ENCODE peak calls at places on chromosomes 11 and 22, in eight cellular contexts. W is transverse colon; H is cardiac muscle cell; E is pancreas; B is CD8-positive, alpha-beta T cell; R is astrocyte; I is Panc1; C is body of pancreas. Q is an unnamed sample.

GRCh38 chr11:95154514-95154913 is 64.9 kb downstream of the ENDOD1 start:
- DNase-seq in W (peak; percentile 62), H (peak; percentile 74), E (peak; percentile 16), B (peak; percentile 80), R (no peak), I (no peak), C (peak; percentile 40), Q (no peak)

GRCh38 chr22:35648066-35649025 is at the start of gene APOL6:
- DNase-seq in W (peak; percentile 67), H (peak; percentile 86), E (no peak), B (peak; percentile 73), R (peak; percentile 59), I (no peak), C (no peak), Q (peak; percentile 67)

GRCh38 chr11:124075841-124076571 is 34.9 kb upstream of the OR10G7 start:
- DNase-seq in W (peak; percentile 61), H (peak; percentile 10), E (peak; percentile 27), B (no peak), R (no peak), I (no peak), C (no peak), Q (no peak)

GRCh38 chr22:21778705-21779363 is 43.2 kb upstream of the YPEL1 start:
- DNase-seq in W (no peak), H (peak; percentile 75), E (no peak), B (no peak), R (peak; percentile 95), I (no peak), C (no peak), Q (no peak)

GRCh38 chr11:47564933-47565339 is 463 bp upstream of the PTPMT1 start:
- DNase-seq in W (no peak), H (no peak), E (no peak), B (no peak), R (no peak), I (no peak), C (no peak), Q (no peak)

GRCh38 chr11:413120-414081 is 1.4 kb downstream of the SIGIRR start:
- DNase-seq in W (peak; percentile 9), H (no peak), E (no peak), B (no peak), R (no peak), I (no peak), C (no peak), Q (no peak)

GRCh38 chr11:30984442-30984816 is 385.1 kb downstream of the DCDC1 start:
- DNase-seq in W (no peak), H (peak; percentile 28), E (no peak), B (no peak), R (peak; percentile 66), I (no peak), C (no peak), Q (no peak)

GRCh38 chr11:115476463-115477286 is 27.5 kb downstream of the CADM1 start:
- DNase-seq in W (no peak), H (no peak), E (no peak), B (no peak), R (no peak), I (no peak), C (no peak), Q (no peak)

GRCh38 chr11:2769409-2769778 is 69.6 kb upstream of the KCNQ1OT1 start:
- DNase-seq in W (no peak), H (no peak), E (no peak), B (no peak), R (no peak), I (no peak), C (no peak), Q (no peak)

GRCh38 chr22:23012081-23012622 is 58.2 kb upstream of the GNAZ start:
- DNase-seq in W (no peak), H (no peak), E (no peak), B (no peak), R (no peak), I (no peak), C (no peak), Q (no peak)

DNA sequence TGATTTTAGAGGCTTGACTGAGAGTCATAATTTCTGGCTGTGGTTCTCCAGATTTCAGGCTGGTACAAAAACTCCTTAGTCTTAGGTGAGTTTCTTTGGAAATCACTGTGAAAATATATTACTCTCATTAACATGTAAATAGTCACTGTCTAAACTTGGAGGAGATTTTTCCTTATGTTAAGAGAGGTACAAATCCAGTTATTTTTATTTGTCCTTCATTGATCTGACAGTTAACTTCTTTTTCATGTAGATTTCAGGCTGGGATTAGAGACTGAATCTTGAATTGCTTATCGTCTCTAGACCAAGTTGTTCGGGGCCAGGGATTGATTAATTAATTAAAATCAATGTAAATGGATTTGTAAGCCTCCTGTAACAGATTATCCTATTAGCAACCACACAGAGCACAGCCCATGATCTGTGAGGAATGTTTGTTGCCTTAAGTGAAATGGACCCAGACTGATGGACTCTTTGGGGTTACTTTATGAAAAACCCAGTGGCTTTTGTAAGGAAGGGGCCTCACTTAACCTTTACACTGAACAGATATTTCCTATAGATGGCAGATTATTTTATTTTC is 21.1 kb downstream of the TEAD1 start:
- DNase-seq in W (no peak), H (no peak), E (no peak), B (no peak), R (no peak), I (no peak), C (no peak), Q (no peak)
- H3K4me1 ChIP-seq in W (peaks cover 41% of the 10 kb centered on the region), H (peaks cover 56% of the 10 kb centered on the region), E (peaks cover 40% of the 10 kb centered on the region), B (peaks cover 5% of the 10 kb centered on the region), R (peaks cover 63% of the 10 kb centered on the region), I (peaks cover 83% of the 10 kb centered on the region), C (peaks cover 57% of the 10 kb centered on the region), Q (peaks cover 57% of the 10 kb centered on the region)

DNA sequence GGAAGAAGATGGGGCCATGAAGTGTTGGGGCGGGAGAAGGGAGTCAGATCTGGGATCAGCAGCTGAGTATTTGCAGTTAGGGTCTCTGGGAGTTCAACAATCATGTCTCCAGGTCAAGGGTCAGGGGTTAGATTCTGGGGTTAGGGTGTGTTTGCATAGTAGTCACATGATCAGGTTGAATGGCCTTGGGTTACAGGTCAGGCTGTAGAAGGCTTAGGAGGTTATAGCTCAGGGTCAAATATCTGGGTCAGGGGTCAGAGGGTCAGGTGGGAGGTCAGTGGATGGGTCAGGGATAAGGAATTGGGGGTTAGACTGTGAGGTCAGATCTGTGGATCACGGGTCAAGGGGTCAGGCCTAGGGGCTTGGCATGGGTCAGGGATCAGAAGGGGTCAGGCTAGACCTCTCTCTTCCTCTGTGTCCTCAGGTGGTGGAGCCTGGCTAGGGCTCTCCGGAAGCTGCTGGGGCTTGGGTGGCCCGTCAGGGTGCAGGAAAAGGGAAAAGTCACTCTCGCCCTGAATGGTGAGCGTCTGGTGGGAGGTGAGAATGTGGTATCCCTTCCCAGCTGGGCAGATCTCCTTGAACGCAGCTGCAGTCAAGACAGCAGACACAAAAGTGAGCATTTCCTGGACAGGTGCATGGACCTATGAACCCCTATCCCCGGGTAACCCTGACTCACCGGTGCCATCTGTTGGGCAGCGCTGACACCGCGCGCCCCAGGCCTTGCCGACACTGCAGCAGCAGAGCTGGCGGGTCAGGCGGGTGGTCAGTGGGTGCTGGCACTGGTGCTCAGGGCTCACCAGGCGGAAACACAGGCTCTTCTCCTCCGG is 6.4 kb downstream of the LTBP3 start:
- DNase-seq in W (peak; percentile 90), H (no peak), E (peak; percentile 81), B (peak; percentile 80), R (no peak), I (no peak), C (peak; percentile 82), Q (no peak)
- TF ChIP-seq CTCF in W (peak; percentile 67), H (peak; percentile 38), E (peak; percentile 48), B (peak; percentile 53), R (peak; percentile 9), I (peak; percentile 96), C (peak; percentile 66), Q (peak; percentile 58)

DNA sequence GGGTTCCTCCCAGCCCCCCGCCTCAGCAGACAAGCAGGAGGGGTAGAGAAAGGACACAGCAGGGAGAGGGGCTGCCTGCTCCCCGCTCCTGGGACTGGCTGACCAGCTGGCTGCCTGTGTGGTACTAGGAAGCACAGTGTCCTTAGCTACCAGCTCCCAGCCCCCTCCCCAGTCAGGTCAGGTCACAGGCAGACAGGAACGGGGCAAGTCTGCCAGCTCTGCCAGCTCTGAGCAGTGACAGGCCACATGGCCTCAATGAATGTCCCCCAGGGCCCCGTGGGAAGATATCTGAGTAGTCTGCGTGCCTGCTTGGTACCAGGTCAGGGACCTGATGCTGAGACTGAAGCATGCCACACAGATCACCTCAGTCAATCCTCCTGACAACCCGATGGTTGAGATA is 13.6 kb upstream of the MFNG start:
- DNase-seq in W (no peak), H (no peak), E (no peak), B (no peak), R (no peak), I (no peak), C (no peak), Q (no peak)
- H3K27ac ChIP-seq in W (peak overlapping the region; percentile 95), H (no peak overlapping the region), E (no peak overlapping the region), B (no peak overlapping the region), R (no peak overlapping the region), I (peak overlapping the region; percentile 77), C (peak overlapping the region; percentile 88), Q (no peak overlapping the region)

GRCh38 chr11:1759151-1759850 is 4.4 kb downstream of the CTSD start:
- DNase-seq in W (no peak), H (no peak), E (no peak), B (no peak), R (no peak), I (no peak), C (no peak), Q (no peak)
- H3K4me1 ChIP-seq in W (peaks cover 46% of the 10 kb centered on the region), H (peaks cover 12% of the 10 kb centered on the region), E (peaks cover 15% of the 10 kb centered on the region), B (peaks cover 91% of the 10 kb centered on the region), R (peaks cover 38% of the 10 kb centered on the region), I (peaks cover 80% of the 10 kb centered on the region), C (peaks cover 49% of the 10 kb centered on the region), Q (peaks cover 5% of the 10 kb centered on the region)

DNA sequence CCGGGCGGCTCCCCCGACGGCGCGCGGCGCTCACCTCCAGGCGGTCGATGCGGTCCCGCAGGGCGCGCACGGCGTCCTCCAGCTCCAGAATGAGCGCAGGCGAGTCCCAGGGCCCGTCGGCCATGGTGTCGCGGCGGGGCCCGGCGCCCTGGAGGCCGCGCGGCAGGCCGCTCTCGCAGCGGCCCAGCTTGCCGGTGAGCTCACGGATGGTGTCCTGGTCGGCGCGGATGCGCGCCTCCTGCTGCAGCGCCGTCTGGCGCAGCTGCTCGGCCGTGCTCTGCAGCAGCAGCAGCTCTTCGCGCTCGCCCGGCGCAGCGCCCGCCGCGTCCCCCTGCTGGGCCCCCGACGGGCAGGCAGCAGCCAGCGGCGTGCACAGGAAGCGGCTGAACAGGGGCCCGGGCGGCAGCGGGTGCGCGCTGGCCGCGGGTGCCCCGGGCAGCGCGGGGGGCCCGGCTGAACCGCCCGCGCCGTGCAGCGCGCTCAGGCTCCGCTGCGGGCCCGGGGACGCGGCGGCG is 570 bp downstream of the NPTXR start:
- DNase-seq in W (peak; percentile 28), H (peak; percentile 82), E (peak; percentile 54), B (peak; percentile 78), R (peak; percentile 72), I (no peak), C (peak; percentile 51), Q (peak; percentile 23)
- TF ChIP-seq CTCF in W (peak; percentile 22), H (peak; percentile 28), E (no peak), B (no peak), R (no peak), I (no peak), C (no peak), Q (peak; percentile 54)